ENCODE peak calls at places on chromosomes 6 and 20, in eight cellular contexts. One of them, this sample, is unnamed.

GRCh38 chr6:165701564-165702354 is 38.7 kb upstream of the PDE10A start:
- DNase-seq in upper lobe of left lung: no peak
- DNase-seq in HCT116: no peak
- DNase-seq in sigmoid colon: no peak
- DNase-seq in suprapubic skin: no peak
- DNase-seq in breast epithelium: no peak
- DNase-seq in HepG2: no peak
- DNase-seq in H1: no peak
- DNase-seq in this sample: no peak

GRCh38 chr6:150256618-150257272 is 112.1 kb upstream of the IYD start:
- DNase-seq in upper lobe of left lung: no peak
- DNase-seq in HCT116: no peak
- DNase-seq in sigmoid colon: no peak
- DNase-seq in suprapubic skin: no peak
- DNase-seq in breast epithelium: no peak
- DNase-seq in HepG2: no peak
- DNase-seq in H1: no peak
- DNase-seq in this sample: no peak

GRCh38 chr6:8435093-8435844 is at the start of gene SLC35B3:
- DNase-seq in upper lobe of left lung: peak
- DNase-seq in HCT116: peak
- DNase-seq in sigmoid colon: peak
- DNase-seq in suprapubic skin: peak
- DNase-seq in breast epithelium: peak
- DNase-seq in HepG2: peak
- DNase-seq in H1: peak
- DNase-seq in this sample: peak

GRCh38 chr6:41375598-41376151 is 40.3 kb downstream of the NCR2 start:
- DNase-seq in upper lobe of left lung: no peak
- DNase-seq in HCT116: no peak
- DNase-seq in sigmoid colon: no peak
- DNase-seq in suprapubic skin: no peak
- DNase-seq in breast epithelium: no peak
- DNase-seq in HepG2: no peak
- DNase-seq in H1: no peak
- DNase-seq in this sample: no peak

GRCh38 chr20:63520594-63520938 is at the start of gene PPDPF:
- DNase-seq in upper lobe of left lung: peak
- DNase-seq in HCT116: no peak
- DNase-seq in sigmoid colon: peak
- DNase-seq in suprapubic skin: no peak
- DNase-seq in breast epithelium: peak
- DNase-seq in HepG2: no peak
- DNase-seq in H1: peak
- DNase-seq in this sample: peak

GRCh38 chr6:106056060-106056737 is 29.9 kb upstream of the PRDM1 start:
- DNase-seq in upper lobe of left lung: no peak
- DNase-seq in HCT116: no peak
- DNase-seq in sigmoid colon: no peak
- DNase-seq in suprapubic skin: no peak
- DNase-seq in breast epithelium: no peak
- DNase-seq in HepG2: no peak
- DNase-seq in H1: no peak
- DNase-seq in this sample: no peak

GRCh38 chr6:1667012-1667804 is 57.5 kb downstream of the FOXC1 start:
- DNase-seq in upper lobe of left lung: no peak
- DNase-seq in HCT116: no peak
- DNase-seq in sigmoid colon: no peak
- DNase-seq in suprapubic skin: no peak
- DNase-seq in breast epithelium: no peak
- DNase-seq in HepG2: no peak
- DNase-seq in H1: no peak
- DNase-seq in this sample: no peak

GRCh38 chr20:1934162-1934561 is 39.0 kb downstream of the SIRPA start:
- DNase-seq in upper lobe of left lung: no peak
- DNase-seq in HCT116: no peak
- DNase-seq in sigmoid colon: no peak
- DNase-seq in suprapubic skin: no peak
- DNase-seq in breast epithelium: no peak
- DNase-seq in HepG2: no peak
- DNase-seq in H1: no peak
- DNase-seq in this sample: no peak

GRCh38 chr6:4727671-4728435 is 48.4 kb upstream of the CDYL start:
- DNase-seq in upper lobe of left lung: no peak
- DNase-seq in HCT116: no peak
- DNase-seq in sigmoid colon: no peak
- DNase-seq in suprapubic skin: no peak
- DNase-seq in breast epithelium: no peak
- DNase-seq in HepG2: peak
- DNase-seq in H1: no peak
- DNase-seq in this sample: no peak

GRCh38 chr6:119351005-119351394 is 1.4 kb upstream of the MAN1A1 start:
- DNase-seq in upper lobe of left lung: no peak
- DNase-seq in HCT116: peak
- DNase-seq in sigmoid colon: no peak
- DNase-seq in suprapubic skin: no peak
- DNase-seq in breast epithelium: no peak
- DNase-seq in HepG2: no peak
- DNase-seq in H1: no peak
- DNase-seq in this sample: no peak

GRCh38 chr20:61877331-61877730 is 188.3 kb downstream of the TAF4 start:
- DNase-seq in upper lobe of left lung: peak
- DNase-seq in HCT116: no peak
- DNase-seq in sigmoid colon: no peak
- DNase-seq in suprapubic skin: no peak
- DNase-seq in breast epithelium: no peak
- DNase-seq in HepG2: no peak
- DNase-seq in H1: no peak
- DNase-seq in this sample: no peak

GRCh38 chr6:14638932-14639875 is 521.6 kb downstream of the CD83 start:
- DNase-seq in upper lobe of left lung: no peak
- DNase-seq in HCT116: no peak
- DNase-seq in sigmoid colon: no peak
- DNase-seq in suprapubic skin: no peak
- DNase-seq in breast epithelium: no peak
- DNase-seq in HepG2: no peak
- DNase-seq in H1: no peak
- DNase-seq in this sample: no peak

GRCh38 chr6:114785235-114786127 is 442.7 kb upstream of the HS3ST5 start:
- DNase-seq in upper lobe of left lung: no peak
- DNase-seq in HCT116: no peak
- DNase-seq in sigmoid colon: no peak
- DNase-seq in suprapubic skin: no peak
- DNase-seq in breast epithelium: no peak
- DNase-seq in HepG2: no peak
- DNase-seq in H1: no peak
- DNase-seq in this sample: no peak

GRCh38 chr20:33433875-33434274 is 9.7 kb downstream of the SNTA1 start:
- DNase-seq in upper lobe of left lung: no peak
- DNase-seq in HCT116: no peak
- DNase-seq in sigmoid colon: no peak
- DNase-seq in suprapubic skin: no peak
- DNase-seq in breast epithelium: no peak
- DNase-seq in HepG2: no peak
- DNase-seq in H1: no peak
- DNase-seq in this sample: no peak

GRCh38 chr20:58251979-58252591 is 23.6 kb upstream of the ANKRD60 start:
- DNase-seq in upper lobe of left lung: no peak
- DNase-seq in HCT116: peak
- DNase-seq in sigmoid colon: no peak
- DNase-seq in suprapubic skin: no peak
- DNase-seq in breast epithelium: no peak
- DNase-seq in HepG2: peak
- DNase-seq in H1: no peak
- DNase-seq in this sample: no peak

GRCh38 chr6:15588966-15589634 is 73.7 kb downstream of the DTNBP1 start:
- DNase-seq in upper lobe of left lung: no peak
- DNase-seq in HCT116: no peak
- DNase-seq in sigmoid colon: no peak
- DNase-seq in suprapubic skin: no peak
- DNase-seq in breast epithelium: no peak
- DNase-seq in HepG2: no peak
- DNase-seq in H1: no peak
- DNase-seq in this sample: no peak

DNA sequence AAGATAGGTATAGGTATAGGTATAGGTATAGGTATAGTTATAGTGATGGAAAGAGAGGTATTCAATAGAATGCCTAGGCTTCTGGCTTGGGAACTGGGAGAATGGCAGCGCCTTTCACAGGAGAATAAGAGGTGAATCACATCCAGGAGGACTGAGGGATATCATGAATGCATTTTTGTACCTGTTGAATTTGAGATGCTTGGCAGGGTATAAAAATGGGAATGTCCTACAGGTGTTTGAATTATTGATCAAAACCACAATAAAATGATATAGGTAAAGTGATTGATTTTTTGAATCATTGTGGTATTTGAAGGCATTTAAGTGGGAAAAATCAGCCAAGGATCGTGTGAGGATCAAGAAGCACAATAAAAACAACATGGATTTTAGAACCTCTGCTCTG is 119.2 kb upstream of the ARG1 start:
- DNase-seq in upper lobe of left lung: no peak
- DNase-seq in HCT116: no peak
- DNase-seq in sigmoid colon: no peak
- DNase-seq in suprapubic skin: no peak
- DNase-seq in breast epithelium: no peak
- DNase-seq in HepG2: no peak
- DNase-seq in H1: no peak
- DNase-seq in this sample: no peak
- TF ChIP-seq POLR2AphosphoS5 in upper lobe of left lung: no peak
- TF ChIP-seq POLR2AphosphoS5 in HCT116: no peak
- TF ChIP-seq POLR2AphosphoS5 in sigmoid colon: no peak
- TF ChIP-seq POLR2AphosphoS5 in suprapubic skin: no peak
- TF ChIP-seq POLR2AphosphoS5 in breast epithelium: no peak
- TF ChIP-seq POLR2AphosphoS5 in HepG2: no peak
- TF ChIP-seq POLR2AphosphoS5 in H1: no peak
- TF ChIP-seq POLR2AphosphoS5 in this sample: no peak

GRCh38 chr20:23133560-23133998 is 47.5 kb upstream of the CD93 start:
- DNase-seq in upper lobe of left lung: no peak
- DNase-seq in HCT116: no peak
- DNase-seq in sigmoid colon: peak
- DNase-seq in suprapubic skin: peak
- DNase-seq in breast epithelium: peak
- DNase-seq in HepG2: no peak
- DNase-seq in H1: no peak
- DNase-seq in this sample: no peak
- TF ChIP-seq CTCF in upper lobe of left lung: no peak
- TF ChIP-seq CTCF in HCT116: no peak
- TF ChIP-seq CTCF in sigmoid colon: no peak
- TF ChIP-seq CTCF in suprapubic skin: no peak
- TF ChIP-seq CTCF in breast epithelium: no peak
- TF ChIP-seq CTCF in HepG2: no peak
- TF ChIP-seq CTCF in H1: no peak
- TF ChIP-seq CTCF in this sample: no peak

GRCh38 chr20:44186201-44186600 is 787 bp downstream of the JPH2 start:
- DNase-seq in upper lobe of left lung: peak
- DNase-seq in HCT116: no peak
- DNase-seq in sigmoid colon: no peak
- DNase-seq in suprapubic skin: no peak
- DNase-seq in breast epithelium: no peak
- DNase-seq in HepG2: no peak
- DNase-seq in H1: no peak
- DNase-seq in this sample: no peak

GRCh38 chr20:44186674-44187053 is 324 bp downstream of the JPH2 start:
- DNase-seq in upper lobe of left lung: peak
- DNase-seq in HCT116: no peak
- DNase-seq in sigmoid colon: peak
- DNase-seq in suprapubic skin: no peak
- DNase-seq in breast epithelium: no peak
- DNase-seq in HepG2: no peak
- DNase-seq in H1: no peak
- DNase-seq in this sample: no peak

GRCh38 chr20:44187763-44188709 is 1.0 kb upstream of the JPH2 start:
- DNase-seq in upper lobe of left lung: no peak
- DNase-seq in HCT116: no peak
- DNase-seq in sigmoid colon: peak
- DNase-seq in suprapubic skin: no peak
- DNase-seq in breast epithelium: no peak
- DNase-seq in HepG2: no peak
- DNase-seq in H1: no peak
- DNase-seq in this sample: no peak

GRCh38 chr20:44188752-44189151 is 1.8 kb upstream of the JPH2 start:
- DNase-seq in upper lobe of left lung: no peak
- DNase-seq in HCT116: no peak
- DNase-seq in sigmoid colon: peak
- DNase-seq in suprapubic skin: no peak
- DNase-seq in breast epithelium: no peak
- DNase-seq in HepG2: no peak
- DNase-seq in H1: no peak
- DNase-seq in this sample: no peak

DNA sequence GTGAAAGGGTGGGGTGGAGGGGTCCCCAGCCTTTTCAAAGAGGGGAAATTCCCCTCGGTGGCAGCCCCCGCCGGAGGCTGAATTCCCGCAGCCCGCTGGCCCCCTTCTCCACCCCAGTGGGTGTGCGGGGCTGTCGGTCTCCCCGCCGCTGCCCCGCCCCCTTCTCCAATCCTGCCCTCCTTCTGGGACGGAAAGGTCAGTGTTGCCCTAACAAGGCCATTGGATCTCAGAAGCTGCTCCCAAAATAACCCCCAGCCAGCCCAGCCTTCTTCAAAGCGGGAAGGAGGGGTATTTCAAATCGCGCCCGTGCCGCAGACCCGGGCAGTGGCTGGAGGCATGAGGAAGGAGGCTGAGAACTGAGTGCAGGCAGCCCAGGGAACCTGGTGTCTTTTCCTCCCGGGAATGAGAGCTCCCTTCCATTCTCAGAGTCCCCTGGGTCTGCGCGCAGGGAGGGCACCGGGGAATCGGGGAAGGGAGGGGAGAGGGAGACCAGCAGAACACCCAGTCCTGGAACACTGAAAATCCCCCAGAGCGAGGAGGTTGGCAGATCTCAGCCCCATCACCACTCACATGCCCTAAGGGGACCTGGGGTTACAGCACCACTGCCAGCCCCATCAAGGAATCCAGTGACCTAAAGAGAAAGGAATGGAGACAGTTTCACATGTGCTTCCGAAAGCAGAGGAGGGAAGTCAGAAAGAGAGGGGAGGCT is at the start of gene JPH2:
- DNase-seq in upper lobe of left lung: peak
- DNase-seq in HCT116: no peak
- DNase-seq in sigmoid colon: peak
- DNase-seq in suprapubic skin: no peak
- DNase-seq in breast epithelium: peak
- DNase-seq in HepG2: no peak
- DNase-seq in H1: no peak
- DNase-seq in this sample: peak
- TF ChIP-seq POLR2AphosphoS5 in upper lobe of left lung: no peak
- TF ChIP-seq POLR2AphosphoS5 in HCT116: no peak
- TF ChIP-seq POLR2AphosphoS5 in sigmoid colon: peak
- TF ChIP-seq POLR2AphosphoS5 in suprapubic skin: no peak
- TF ChIP-seq POLR2AphosphoS5 in breast epithelium: peak
- TF ChIP-seq POLR2AphosphoS5 in HepG2: no peak
- TF ChIP-seq POLR2AphosphoS5 in H1: no peak
- TF ChIP-seq POLR2AphosphoS5 in this sample: peak

DNA sequence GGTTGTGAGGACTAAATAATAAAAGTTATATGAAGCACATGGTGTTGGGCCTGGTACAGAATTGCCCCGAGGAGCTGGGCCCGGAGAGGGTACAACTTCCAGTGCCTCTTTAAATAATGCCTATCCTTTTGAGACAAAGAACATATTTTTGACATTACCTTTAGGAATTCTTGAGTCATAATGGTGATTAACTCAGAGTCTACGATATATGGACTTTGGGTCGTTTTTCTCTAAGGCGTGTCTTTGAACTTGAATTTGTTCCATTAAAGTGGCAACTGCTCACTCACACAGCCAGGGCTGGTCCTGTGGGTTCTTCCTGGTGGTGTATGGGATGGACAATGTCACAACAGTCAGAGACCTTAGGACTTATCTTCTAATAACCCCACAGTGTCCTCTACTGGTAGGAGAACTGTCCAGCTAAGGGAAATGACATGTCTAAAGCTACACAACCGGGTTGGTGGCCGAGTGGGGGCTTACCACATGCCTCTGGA is 106.5 kb downstream of the CDC5L start:
- DNase-seq in upper lobe of left lung: no peak
- DNase-seq in HCT116: peak
- DNase-seq in sigmoid colon: no peak
- DNase-seq in suprapubic skin: no peak
- DNase-seq in breast epithelium: no peak
- DNase-seq in HepG2: peak
- DNase-seq in H1: no peak
- DNase-seq in this sample: no peak
- TF ChIP-seq CTCF in upper lobe of left lung: no peak
- TF ChIP-seq CTCF in HCT116: peak
- TF ChIP-seq CTCF in sigmoid colon: peak
- TF ChIP-seq CTCF in suprapubic skin: no peak
- TF ChIP-seq CTCF in breast epithelium: no peak
- TF ChIP-seq CTCF in HepG2: peak
- TF ChIP-seq CTCF in H1: no peak
- TF ChIP-seq CTCF in this sample: no peak